ENCODE peak calls at places on chromosomes 7 and 10, in eight cellular contexts. M is left lung, B is IMR-90, X is natural killer cell, L is GM12865, E is GM10248, D is fibroblast of lung, F is foreskin fibroblast. O is an unnamed sample.

GRCh38 chr7:141704741-141705140 is 2.8 kb upstream of the DENND11 start:
- DNase-seq in E (no peak), M (no peak), B (peak), L (no peak), F (no peak), D (no peak), X (no peak), O (no peak)

GRCh38 chr7:133859191-133859590 is 267.9 kb upstream of the LRGUK start:
- DNase-seq in L (no peak), D (no peak), F (no peak), X (no peak), B (no peak), E (no peak), M (no peak), O (no peak)

GRCh38 chr10:103761075-103761920 is 94.1 kb downstream of the SH3PXD2A start:
- DNase-seq in X (no peak), E (no peak), F (no peak), B (no peak), D (no peak), M (no peak), L (no peak), O (no peak)

GRCh38 chr10:101602767-101603398 is 14.8 kb downstream of the DPCD start:
- DNase-seq in X (peak), F (peak), L (peak), B (peak), E (peak), D (peak), M (peak), O (peak)

GRCh38 chr7:28296571-28297483 is 115.5 kb upstream of the CREB5 start:
- DNase-seq in M (no peak), B (peak), L (peak), F (no peak), E (no peak), X (peak), D (peak), O (no peak)

GRCh38 chr7:44142028-44142427 is 896 bp upstream of the MYL7 start:
- DNase-seq in E (no peak), M (no peak), L (no peak), B (no peak), X (no peak), F (no peak), D (no peak), O (no peak)

GRCh38 chr10:60172363-60172990 is 217.2 kb downstream of the ANK3 start:
- DNase-seq in F (no peak), D (no peak), E (no peak), X (no peak), M (no peak), B (no peak), L (no peak), O (no peak)

GRCh38 chr10:15103513-15103912 is 6.4 kb downstream of the RPP38 start:
- DNase-seq in M (no peak), E (no peak), D (no peak), L (no peak), B (no peak), X (no peak), F (no peak), O (no peak)

GRCh38 chr10:115856580-115856979 is 416.4 kb downstream of the GFRA1 start:
- DNase-seq in F (no peak), M (no peak), B (no peak), L (no peak), D (no peak), X (no peak), E (no peak), O (no peak)

GRCh38 chr7:140646931-140647647 is 6.5 kb upstream of the DENND2A start:
- DNase-seq in B (peak), F (no peak), L (peak), E (peak), M (no peak), D (peak), X (peak), O (peak)

GRCh38 chr10:70666960-70667798 is 5.1 kb upstream of the ADAMTS14 start:
- DNase-seq in F (no peak), D (no peak), X (no peak), E (no peak), B (no peak), M (no peak), L (no peak), O (no peak)

GRCh38 chr10:88793747-88794299 is 8.7 kb upstream of the LIPM start:
- DNase-seq in X (no peak), D (peak), B (peak), M (no peak), L (peak), E (peak), F (peak), O (peak)

GRCh38 chr7:148515237-148515636 is 75.3 kb upstream of the C7orf33 start:
- DNase-seq in D (no peak), B (no peak), L (no peak), X (no peak), M (no peak), F (no peak), E (no peak), O (no peak)

GRCh38 chr7:18087031-18087686 is 59.5 kb upstream of the PRPS1L1 start:
- DNase-seq in E (peak), B (no peak), M (peak), L (no peak), F (no peak), X (no peak), D (no peak), O (peak)

GRCh38 chr7:24786941-24787340 is 29.7 kb upstream of the GSDME start:
- DNase-seq in D (peak), X (no peak), M (no peak), L (peak), E (no peak), B (peak), F (peak), O (no peak)

GRCh38 chr10:112532053-112532658 is 85.1 kb downstream of the VTI1A start:
- DNase-seq in F (no peak), X (no peak), L (peak), D (peak), B (peak), E (peak), M (no peak), O (peak)

GRCh38 chr10:129713659-129714265 is 246.7 kb downstream of the MGMT start:
- DNase-seq in D (no peak), X (no peak), L (no peak), E (no peak), M (no peak), F (no peak), B (no peak), O (no peak)

GRCh38 chr7:13829914-13830603 is 159.4 kb downstream of the ETV1 start:
- DNase-seq in E (no peak), X (no peak), F (peak), L (no peak), M (no peak), B (peak), D (peak), O (no peak)

GRCh38 chr10:24434961-24435360 is 226.0 kb downstream of the KIAA1217 start:
- DNase-seq in X (no peak), L (no peak), D (no peak), M (no peak), E (no peak), F (no peak), B (no peak), O (no peak)

GRCh38 chr7:48426966-48427555 is 255.8 kb downstream of the ABCA13 start:
- DNase-seq in L (no peak), X (no peak), E (no peak), M (no peak), D (no peak), B (peak), F (no peak), O (no peak)

GRCh38 chr7:27171636-27172387 is 2.3 kb downstream of the HOXA10 start:
- DNase-seq in L (no peak), D (no peak), F (no peak), B (no peak), X (peak), E (no peak), M (no peak), O (no peak)

GRCh38 chr7:18341756-18342155 is 153.8 kb upstream of the HDAC9 start:
- DNase-seq in B (no peak), E (no peak), F (no peak), L (no peak), M (no peak), D (no peak), X (no peak), O (no peak)

GRCh38 chr7:19587291-19587690 is 121.5 kb downstream of the POLR1F start:
- DNase-seq in B (no peak), L (peak), M (no peak), E (no peak), F (no peak), X (no peak), D (no peak), O (no peak)

GRCh38 chr7:106216517-106217088 is 68.2 kb downstream of the NAMPT start:
- DNase-seq in X (no peak), B (peak), M (no peak), D (peak), E (no peak), F (peak), L (no peak), O (no peak)

GRCh38 chr7:128836729-128837348 is 6.6 kb downstream of the FLNC start:
- DNase-seq in E (no peak), F (no peak), B (no peak), D (no peak), X (no peak), L (no peak), M (peak), O (peak)

GRCh38 chr10:70916241-70916640 is 27.9 kb upstream of the PCBD1 start:
- DNase-seq in X (no peak), M (peak), D (no peak), E (no peak), L (no peak), F (no peak), B (no peak), O (no peak)

GRCh38 chr7:141225916-141226618 is 152.2 kb downstream of the TMEM178B start:
- DNase-seq in B (no peak), M (no peak), X (no peak), L (peak), E (no peak), F (no peak), D (no peak), O (no peak)

GRCh38 chr7:21616796-21617436 is 74.1 kb downstream of the DNAH11 start:
- DNase-seq in D (peak), B (peak), F (peak), M (no peak), X (no peak), L (no peak), E (no peak), O (no peak)

DNA sequence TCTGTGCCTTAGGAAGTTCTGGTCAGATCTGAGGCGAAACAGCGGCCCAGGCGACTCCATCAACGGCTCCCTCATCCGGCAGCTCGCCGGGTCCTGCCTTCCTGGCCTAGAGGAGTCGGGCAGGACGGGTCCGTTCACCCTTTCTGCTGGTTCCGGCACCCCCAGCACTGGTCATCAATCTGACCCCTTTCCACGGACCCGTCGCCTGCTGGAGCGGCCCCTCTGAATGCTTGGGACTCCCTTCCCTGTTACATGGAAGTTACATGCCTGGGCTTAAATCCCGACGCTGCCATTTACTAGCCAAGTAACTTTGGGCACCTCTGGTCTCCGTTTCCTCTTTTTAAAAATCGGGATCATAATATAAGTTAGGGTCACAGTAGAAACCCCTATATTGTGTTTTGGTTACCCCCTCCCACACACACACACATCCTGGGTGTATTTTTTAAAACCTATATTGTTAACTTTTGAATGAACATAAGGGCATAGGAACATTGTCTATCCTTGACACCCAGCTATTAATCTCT is 607 bp upstream of the GGCT start:
- DNase-seq in E (no peak), B (no peak), M (no peak), X (no peak), F (no peak), L (no peak), D (no peak), O (no peak)
- TF ChIP-seq CTCF in E (no peak), B (no peak), M (no peak), X (no peak), F (no peak), L (no peak), D (no peak), O (peak)

GRCh38 chr10:122302315-122302714 is 31.2 kb downstream of the BTBD16 start:
- DNase-seq in F (no peak), X (no peak), M (no peak), D (no peak), L (no peak), B (no peak), E (no peak), O (no peak)

GRCh38 chr10:122303271-122304053 is 32.4 kb downstream of the BTBD16 start:
- DNase-seq in L (no peak), X (no peak), F (no peak), M (no peak), E (no peak), D (no peak), B (no peak), O (no peak)

GRCh38 chr10:122306282-122306681 is 35.2 kb downstream of the BTBD16 start:
- DNase-seq in D (no peak), M (no peak), F (no peak), X (no peak), L (no peak), E (no peak), B (no peak), O (no peak)

GRCh38 chr10:122301811-122302115 is 30.7 kb downstream of the BTBD16 start:
- DNase-seq in B (no peak), E (no peak), F (no peak), M (no peak), D (no peak), X (no peak), L (no peak), O (no peak)

DNA sequence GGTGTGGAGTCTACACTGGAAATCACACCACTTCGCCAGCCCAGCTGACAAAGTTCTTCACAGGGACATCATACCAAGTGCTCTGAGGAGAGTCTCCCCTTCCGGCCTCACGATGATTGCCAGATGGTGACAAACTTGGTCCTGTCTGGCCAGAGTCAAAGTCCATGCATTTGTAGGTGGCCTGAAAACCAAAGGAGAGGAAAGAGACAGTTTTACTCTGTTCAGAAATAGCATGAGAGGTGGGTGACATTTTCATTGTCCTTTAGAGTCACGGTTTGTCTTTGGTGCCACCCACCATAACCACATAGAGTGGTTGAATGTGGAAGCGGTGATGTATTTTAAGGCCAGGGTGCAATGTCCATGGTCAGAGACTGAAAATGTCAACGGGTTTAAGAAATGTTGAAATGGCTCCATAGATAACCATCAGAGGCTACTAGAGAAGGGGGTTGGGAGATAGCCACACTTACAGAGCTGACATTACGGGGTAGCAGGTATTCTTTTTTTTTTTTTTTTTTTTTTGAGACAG is 33.0 kb downstream of the BTBD16 start:
- DNase-seq in D (no peak), M (no peak), F (no peak), E (no peak), B (no peak), L (no peak), X (no peak), O (no peak)
- TF ChIP-seq CTCF in D (no peak), M (no peak), F (no peak), E (no peak), B (no peak), L (no peak), X (no peak), O (no peak)

GRCh38 chr7:36310897-36311296 is 78.8 kb upstream of the ANLN start:
- DNase-seq in X (no peak), F (no peak), M (no peak), B (no peak), E (no peak), L (no peak), D (no peak), O (no peak)

GRCh38 chr7:36311539-36311938 is 78.1 kb upstream of the ANLN start:
- DNase-seq in L (no peak), B (no peak), F (no peak), D (no peak), M (no peak), X (no peak), E (no peak), O (no peak)

GRCh38 chr7:36313607-36314006 is 76.1 kb upstream of the ANLN start:
- DNase-seq in B (no peak), M (no peak), E (no peak), L (no peak), X (no peak), F (no peak), D (no peak), O (no peak)

GRCh38 chr7:36312915-36313334 is 76.7 kb upstream of the ANLN start:
- DNase-seq in M (no peak), F (no peak), D (no peak), E (no peak), L (no peak), X (no peak), B (no peak), O (no peak)

DNA sequence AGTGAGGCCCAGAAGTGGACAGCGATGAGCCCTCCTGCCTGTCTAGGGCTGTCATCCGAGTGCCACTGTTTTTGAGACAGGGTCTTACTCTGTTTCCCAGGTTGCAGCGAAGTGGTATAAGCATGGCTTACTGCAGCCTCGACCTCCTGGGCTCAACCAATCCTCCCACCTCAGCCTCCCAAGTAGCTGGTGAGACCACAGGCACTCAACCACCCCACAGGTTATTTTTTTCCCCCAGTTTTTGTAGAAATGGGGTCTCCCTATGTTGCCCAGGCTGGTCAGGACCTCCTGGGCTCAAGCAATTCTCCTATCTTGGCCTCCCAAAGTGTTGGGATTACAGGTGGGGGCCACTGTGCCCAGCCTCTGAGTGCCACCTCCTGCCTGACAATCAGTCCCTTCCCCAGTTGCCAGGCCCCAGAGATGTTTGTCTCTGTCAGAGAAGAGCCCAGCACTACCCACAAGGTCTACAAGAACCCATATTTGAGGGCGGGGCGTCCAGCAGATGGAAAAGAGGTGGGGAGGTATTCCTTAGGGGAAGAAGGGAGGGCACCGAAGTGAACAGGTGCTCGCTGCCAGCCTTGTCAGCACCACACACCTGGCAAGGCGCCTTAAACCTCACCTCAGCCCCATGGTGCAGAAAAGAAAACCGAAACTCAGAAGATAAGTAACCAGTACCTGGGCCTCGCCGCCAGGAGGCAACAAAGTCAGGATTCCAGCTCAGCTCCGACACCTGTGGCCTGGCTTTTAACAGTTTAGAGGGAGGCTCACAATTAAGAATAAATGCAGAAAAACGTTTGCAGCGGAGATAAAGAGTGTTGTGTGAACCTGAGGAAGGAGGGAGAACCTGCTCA is 77.4 kb upstream of the ANLN start:
- DNase-seq in L (peak), F (no peak), D (no peak), B (no peak), X (no peak), E (peak), M (no peak), O (no peak)
- TF ChIP-seq CTCF in L (peak), F (no peak), D (no peak), B (no peak), X (no peak), E (no peak), M (no peak), O (no peak)

GRCh38 chr10:125694874-125695273 is 11.9 kb upstream of the TEX36 start:
- DNase-seq in L (no peak), M (no peak), F (peak), D (peak), B (peak), E (no peak), X (no peak), O (no peak)

GRCh38 chr10:125699562-125700143 is 16.7 kb upstream of the TEX36 start:
- DNase-seq in M (no peak), L (no peak), E (no peak), X (no peak), F (no peak), B (no peak), D (no peak), O (no peak)

GRCh38 chr10:125698599-125698998 is 15.6 kb upstream of the TEX36 start:
- DNase-seq in D (no peak), L (no peak), E (no peak), F (no peak), B (no peak), X (no peak), M (no peak), O (no peak)

GRCh38 chr10:125700355-125700911 is 17.5 kb upstream of the TEX36 start:
- DNase-seq in M (no peak), F (peak), B (peak), E (no peak), L (no peak), X (no peak), D (peak), O (no peak)
- TF ChIP-seq CTCF in M (no peak), F (no peak), B (peak), E (no peak), L (no peak), X (no peak), D (no peak), O (no peak)

O was measured in GM13976.